ENCODE peak calls at places on chromosomes 13 and 19, in eight cellular contexts. One of them, this sample, is unnamed.

GRCh38 chr13:66506979-66507378 is 723.2 kb downstream of the PCDH9 start:
- DNase-seq in foreskin fibroblast: peak; percentile 32
- DNase-seq in SJCRH30: peak; percentile 6
- DNase-seq in GM23338: no peak
- DNase-seq in EL: no peak
- DNase-seq in T-helper 2 cell treated with Interferon-gamma antibody and Interleukin-4, amounts not matched to agents 5 μg/mL and 100 μg/mL, for 36 hours: no peak
- DNase-seq in caudate nucleus: no peak
- DNase-seq in NCI-H2081: no peak
- DNase-seq in this sample: no peak

GRCh38 chr19:15025237-15025636 is 24.0 kb upstream of the CASP14 start:
- DNase-seq in NCI-H2081: no peak
- DNase-seq in caudate nucleus: no peak
- DNase-seq in T-helper 2 cell treated with Interferon-gamma antibody and Interleukin-4, amounts not matched to agents 5 μg/mL and 100 μg/mL, for 36 hours: no peak
- DNase-seq in EL: no peak
- DNase-seq in foreskin fibroblast: no peak
- DNase-seq in SJCRH30: no peak
- DNase-seq in GM23338: peak; percentile 63
- DNase-seq in this sample: no peak

GRCh38 chr19:8973501-8974091 is 36.6 kb downstream of the MUC16 start:
- DNase-seq in foreskin fibroblast: peak; percentile 9
- DNase-seq in NCI-H2081: no peak
- DNase-seq in SJCRH30: peak; percentile 62
- DNase-seq in caudate nucleus: no peak
- DNase-seq in GM23338: peak; percentile 17
- DNase-seq in EL: no peak
- DNase-seq in T-helper 2 cell treated with Interferon-gamma antibody and Interleukin-4, amounts not matched to agents 5 μg/mL and 100 μg/mL, for 36 hours: no peak
- DNase-seq in this sample: no peak

GRCh38 chr19:4971424-4971793 is 2.5 kb downstream of the KDM4B start:
- DNase-seq in SJCRH30: no peak
- DNase-seq in caudate nucleus: no peak
- DNase-seq in GM23338: peak; percentile 82
- DNase-seq in foreskin fibroblast: peak; percentile 60
- DNase-seq in T-helper 2 cell treated with Interferon-gamma antibody and Interleukin-4, amounts not matched to agents 5 μg/mL and 100 μg/mL, for 36 hours: no peak
- DNase-seq in EL: peak; percentile 35
- DNase-seq in NCI-H2081: peak; percentile 28
- DNase-seq in this sample: peak; percentile 56

GRCh38 chr13:30026093-30026492 is 175.7 kb upstream of the UBL3 start:
- DNase-seq in EL: peak; percentile 91
- DNase-seq in caudate nucleus: no peak
- DNase-seq in foreskin fibroblast: peak; percentile 94
- DNase-seq in SJCRH30: no peak
- DNase-seq in NCI-H2081: no peak
- DNase-seq in GM23338: no peak
- DNase-seq in T-helper 2 cell treated with Interferon-gamma antibody and Interleukin-4, amounts not matched to agents 5 μg/mL and 100 μg/mL, for 36 hours: no peak
- DNase-seq in this sample: no peak

GRCh38 chr19:33825556-33825955 is 28.9 kb downstream of the KCTD15 start:
- DNase-seq in T-helper 2 cell treated with Interferon-gamma antibody and Interleukin-4, amounts not matched to agents 5 μg/mL and 100 μg/mL, for 36 hours: no peak
- DNase-seq in NCI-H2081: no peak
- DNase-seq in SJCRH30: no peak
- DNase-seq in GM23338: no peak
- DNase-seq in caudate nucleus: no peak
- DNase-seq in EL: no peak
- DNase-seq in foreskin fibroblast: no peak
- DNase-seq in this sample: no peak

GRCh38 chr13:61170791-61171330 is 244.8 kb downstream of the PCDH20 start:
- DNase-seq in SJCRH30: no peak
- DNase-seq in caudate nucleus: peak; percentile 18
- DNase-seq in NCI-H2081: peak; percentile 11
- DNase-seq in EL: no peak
- DNase-seq in T-helper 2 cell treated with Interferon-gamma antibody and Interleukin-4, amounts not matched to agents 5 μg/mL and 100 μg/mL, for 36 hours: no peak
- DNase-seq in GM23338: no peak
- DNase-seq in foreskin fibroblast: no peak
- DNase-seq in this sample: peak; percentile 38

GRCh38 chr19:2567580-2567979 is 91.7 kb downstream of the GADD45B start:
- DNase-seq in GM23338: no peak
- DNase-seq in SJCRH30: no peak
- DNase-seq in NCI-H2081: no peak
- DNase-seq in EL: no peak
- DNase-seq in T-helper 2 cell treated with Interferon-gamma antibody and Interleukin-4, amounts not matched to agents 5 μg/mL and 100 μg/mL, for 36 hours: no peak
- DNase-seq in caudate nucleus: no peak
- DNase-seq in foreskin fibroblast: no peak
- DNase-seq in this sample: peak; percentile 81

GRCh38 chr19:10924597-10924996 is 3.8 kb downstream of the YIPF2 start:
- DNase-seq in foreskin fibroblast: no peak
- DNase-seq in caudate nucleus: no peak
- DNase-seq in T-helper 2 cell treated with Interferon-gamma antibody and Interleukin-4, amounts not matched to agents 5 μg/mL and 100 μg/mL, for 36 hours: no peak
- DNase-seq in SJCRH30: no peak
- DNase-seq in GM23338: no peak
- DNase-seq in EL: no peak
- DNase-seq in NCI-H2081: no peak
- DNase-seq in this sample: no peak

GRCh38 chr13:44543424-44543823 is 32.7 kb downstream of the TSC22D1 start:
- DNase-seq in foreskin fibroblast: no peak
- DNase-seq in NCI-H2081: no peak
- DNase-seq in EL: no peak
- DNase-seq in caudate nucleus: no peak
- DNase-seq in SJCRH30: no peak
- DNase-seq in T-helper 2 cell treated with Interferon-gamma antibody and Interleukin-4, amounts not matched to agents 5 μg/mL and 100 μg/mL, for 36 hours: no peak
- DNase-seq in GM23338: no peak
- DNase-seq in this sample: no peak

GRCh38 chr19:44571830-44572661 is 41.3 kb upstream of the IGSF23 start:
- DNase-seq in T-helper 2 cell treated with Interferon-gamma antibody and Interleukin-4, amounts not matched to agents 5 μg/mL and 100 μg/mL, for 36 hours: no peak
- DNase-seq in foreskin fibroblast: no peak
- DNase-seq in NCI-H2081: no peak
- DNase-seq in SJCRH30: no peak
- DNase-seq in EL: no peak
- DNase-seq in GM23338: no peak
- DNase-seq in caudate nucleus: no peak
- DNase-seq in this sample: no peak

GRCh38 chr19:32459199-32459865 is 53.8 kb downstream of the DPY19L3 start:
- DNase-seq in foreskin fibroblast: no peak
- DNase-seq in EL: no peak
- DNase-seq in GM23338: no peak
- DNase-seq in SJCRH30: no peak
- DNase-seq in T-helper 2 cell treated with Interferon-gamma antibody and Interleukin-4, amounts not matched to agents 5 μg/mL and 100 μg/mL, for 36 hours: no peak
- DNase-seq in caudate nucleus: no peak
- DNase-seq in NCI-H2081: no peak
- DNase-seq in this sample: no peak

GRCh38 chr13:20997301-20998061 is 63.9 kb downstream of the LATS2 start:
- DNase-seq in SJCRH30: no peak
- DNase-seq in caudate nucleus: no peak
- DNase-seq in NCI-H2081: no peak
- DNase-seq in EL: peak; percentile 96
- DNase-seq in T-helper 2 cell treated with Interferon-gamma antibody and Interleukin-4, amounts not matched to agents 5 μg/mL and 100 μg/mL, for 36 hours: no peak
- DNase-seq in GM23338: peak; percentile 75
- DNase-seq in foreskin fibroblast: peak; percentile 92
- DNase-seq in this sample: peak; percentile 75

GRCh38 chr13:71358218-71358617 is 508.8 kb downstream of the DACH1 start:
- DNase-seq in GM23338: no peak
- DNase-seq in T-helper 2 cell treated with Interferon-gamma antibody and Interleukin-4, amounts not matched to agents 5 μg/mL and 100 μg/mL, for 36 hours: no peak
- DNase-seq in foreskin fibroblast: no peak
- DNase-seq in SJCRH30: no peak
- DNase-seq in EL: no peak
- DNase-seq in caudate nucleus: no peak
- DNase-seq in NCI-H2081: no peak
- DNase-seq in this sample: no peak

GRCh38 chr19:17109962-17110598 is 34.5 kb downstream of the MYO9B start:
- DNase-seq in SJCRH30: no peak
- DNase-seq in EL: no peak
- DNase-seq in caudate nucleus: no peak
- DNase-seq in NCI-H2081: no peak
- DNase-seq in GM23338: no peak
- DNase-seq in T-helper 2 cell treated with Interferon-gamma antibody and Interleukin-4, amounts not matched to agents 5 μg/mL and 100 μg/mL, for 36 hours: no peak
- DNase-seq in foreskin fibroblast: no peak
- DNase-seq in this sample: peak; percentile 72

GRCh38 chr19:33291623-33292534 is 10.5 kb downstream of the CEBPA start:
- DNase-seq in caudate nucleus: no peak
- DNase-seq in foreskin fibroblast: no peak
- DNase-seq in GM23338: no peak
- DNase-seq in NCI-H2081: no peak
- DNase-seq in SJCRH30: peak; percentile 77
- DNase-seq in T-helper 2 cell treated with Interferon-gamma antibody and Interleukin-4, amounts not matched to agents 5 μg/mL and 100 μg/mL, for 36 hours: no peak
- DNase-seq in EL: no peak
- DNase-seq in this sample: no peak

GRCh38 chr13:102195566-102196462 is 206.0 kb downstream of the FGF14 start:
- DNase-seq in EL: no peak
- DNase-seq in GM23338: no peak
- DNase-seq in NCI-H2081: no peak
- DNase-seq in caudate nucleus: no peak
- DNase-seq in SJCRH30: peak; percentile 6
- DNase-seq in T-helper 2 cell treated with Interferon-gamma antibody and Interleukin-4, amounts not matched to agents 5 μg/mL and 100 μg/mL, for 36 hours: no peak
- DNase-seq in foreskin fibroblast: peak; percentile 79
- DNase-seq in this sample: no peak

GRCh38 chr19:16649734-16650133 is 10.2 kb downstream of the SMIM7 start:
- DNase-seq in EL: no peak
- DNase-seq in T-helper 2 cell treated with Interferon-gamma antibody and Interleukin-4, amounts not matched to agents 5 μg/mL and 100 μg/mL, for 36 hours: no peak
- DNase-seq in caudate nucleus: no peak
- DNase-seq in SJCRH30: no peak
- DNase-seq in NCI-H2081: peak; percentile 15
- DNase-seq in GM23338: no peak
- DNase-seq in foreskin fibroblast: no peak
- DNase-seq in this sample: no peak

GRCh38 chr13:66076417-66076816 is 1153.7 kb downstream of the PCDH9 start:
- DNase-seq in NCI-H2081: no peak
- DNase-seq in GM23338: no peak
- DNase-seq in caudate nucleus: no peak
- DNase-seq in EL: peak; percentile 16
- DNase-seq in T-helper 2 cell treated with Interferon-gamma antibody and Interleukin-4, amounts not matched to agents 5 μg/mL and 100 μg/mL, for 36 hours: no peak
- DNase-seq in SJCRH30: no peak
- DNase-seq in foreskin fibroblast: peak; percentile 61
- DNase-seq in this sample: no peak